ENCODE peak calls at places on chromosomes 7 and 10, in nine cellular contexts. Q is body of pancreas, B is heart left ventricle, I is tibial nerve, S is mammary epithelial cell, F is endothelial cell of umbilical vein, T is pancreas, K is right lobe of liver, Z is psoas muscle. E is an unnamed sample.
A peak's percentile ranks its signal among the peaks of the same experiment; 100 is the strongest.

GRCh38 chr7:150946826-150947750 is 31.0 kb downstream of the KCNH2 start:
- DNase-seq in Q (no peak), B (peak; percentile 31), I (no peak), S (no peak), F (no peak), T (no peak), K (peak; percentile 54), Z (peak; percentile 38), E (no peak)

GRCh38 chr10:59129867-59130266 is 46.6 kb upstream of the PHYHIPL start:
- DNase-seq in Q (no peak), B (no peak), I (no peak), S (no peak), F (no peak), T (no peak), K (no peak), Z (no peak), E (no peak)

GRCh38 chr7:101974365-101974764 is 156.9 kb downstream of the CUX1 start:
- DNase-seq in Q (no peak), B (no peak), I (no peak), S (no peak), F (no peak), T (no peak), K (no peak), Z (no peak), E (no peak)

GRCh38 chr10:38174341-38174740 is 80.2 kb downstream of the ZNF37A start:
- DNase-seq in Q (no peak), B (no peak), I (no peak), S (no peak), F (no peak), T (no peak), K (no peak), Z (no peak), E (no peak)

GRCh38 chr7:85405016-85405415 is 218.2 kb upstream of the SEMA3D start:
- DNase-seq in Q (no peak), B (no peak), I (no peak), S (no peak), F (no peak), T (no peak), K (no peak), Z (no peak), E (no peak)

GRCh38 chr10:3886666-3887251 is 101.8 kb upstream of the KLF6 start:
- DNase-seq in Q (peak; percentile 64), B (peak; percentile 62), I (peak; percentile 49), S (peak; percentile 92), F (peak; percentile 93), T (peak; percentile 52), K (no peak), Z (peak; percentile 57), E (no peak)

GRCh38 chr7:70654979-70655378 is 477.0 kb upstream of the GALNT17 start:
- DNase-seq in Q (no peak), B (peak; percentile 74), I (no peak), S (no peak), F (no peak), T (no peak), K (no peak), Z (no peak), E (no peak)

GRCh38 chr10:17214991-17215781 is 12.9 kb upstream of the VIM start:
- DNase-seq in Q (no peak), B (no peak), I (no peak), S (peak; percentile 48), F (peak; percentile 60), T (no peak), K (no peak), Z (no peak), E (no peak)

GRCh38 chr10:60208676-60209269 is 180.9 kb downstream of the ANK3 start:
- DNase-seq in Q (no peak), B (no peak), I (no peak), S (peak; percentile 21), F (peak; percentile 55), T (no peak), K (no peak), Z (no peak), E (no peak)

GRCh38 chr10:84156768-84157167 is 16.8 kb upstream of the GPR15LG start:
- DNase-seq in Q (no peak), B (no peak), I (no peak), S (no peak), F (no peak), T (no peak), K (no peak), Z (no peak), E (no peak)

GRCh38 chr10:117364121-117364960 is 10.9 kb downstream of the PDZD8 start:
- DNase-seq in Q (no peak), B (no peak), I (no peak), S (no peak), F (peak; percentile 29), T (no peak), K (no peak), Z (no peak), E (no peak)
- H3K36me3 ChIP-seq in Q (no peaks in the 10 kb centered on the region), B (no peaks in the 10 kb centered on the region), I (no peaks in the 10 kb centered on the region), S (no peaks in the 10 kb centered on the region), F (no peaks in the 10 kb centered on the region), T (no peaks in the 10 kb centered on the region), K (no peaks in the 10 kb centered on the region), Z (no peaks in the 10 kb centered on the region), E (no peaks in the 10 kb centered on the region)

GRCh38 chr10:73161662-73162061 is 6.1 kb downstream of the ECD start:
- DNase-seq in Q (no peak), B (no peak), I (no peak), S (no peak), F (no peak), T (no peak), K (no peak), Z (no peak), E (no peak)

GRCh38 chr10:73156054-73156453 is 11.8 kb downstream of the ECD start:
- DNase-seq in Q (no peak), B (no peak), I (no peak), S (no peak), F (no peak), T (no peak), K (no peak), Z (no peak), E (no peak)

GRCh38 chr10:73163096-73163495 is 4.7 kb downstream of the ECD start:
- DNase-seq in Q (no peak), B (no peak), I (no peak), S (no peak), F (no peak), T (no peak), K (no peak), Z (no peak), E (no peak)

GRCh38 chr10:73161079-73161478 is 6.7 kb downstream of the ECD start:
- DNase-seq in Q (no peak), B (no peak), I (no peak), S (no peak), F (no peak), T (no peak), K (no peak), Z (no peak), E (no peak)

GRCh38 chr10:73159038-73159648 is 8.7 kb downstream of the ECD start:
- DNase-seq in Q (peak; percentile 65), B (peak; percentile 36), I (peak; percentile 63), S (peak; percentile 30), F (peak; percentile 65), T (no peak), K (no peak), Z (peak; percentile 63), E (peak; percentile 39)
- TF ChIP-seq CTCF in Q (peak; percentile 48), B (peak; percentile 73), I (peak; percentile 78), S (peak; percentile 70), F (peak; percentile 59), T (peak; percentile 57), K (peak; percentile 80), Z (peak; percentile 77), E (peak; percentile 59)

GRCh38 chr10:45374451-45375052 is 536 bp downstream of the ALOX5 start:
- DNase-seq in Q (no peak), B (peak; percentile 33), I (no peak), S (peak; percentile 29), F (no peak), T (peak; percentile 47), K (no peak), Z (no peak), E (peak; percentile 18)

GRCh38 chr10:45372251-45372951 is 1.6 kb upstream of the ALOX5 start:
- DNase-seq in Q (no peak), B (no peak), I (no peak), S (no peak), F (no peak), T (no peak), K (no peak), Z (no peak), E (no peak)

GRCh38 chr10:45373003-45373782 is 823 bp upstream of the ALOX5 start:
- DNase-seq in Q (no peak), B (no peak), I (no peak), S (no peak), F (no peak), T (peak; percentile 44), K (no peak), Z (no peak), E (peak; percentile 72)

GRCh38 chr10:45375101-45375500 is 1.1 kb downstream of the ALOX5 start:
- DNase-seq in Q (no peak), B (no peak), I (no peak), S (no peak), F (no peak), T (no peak), K (no peak), Z (no peak), E (no peak)

GRCh38 chr10:45373783-45374450 is at the start of gene ALOX5:
- DNase-seq in Q (peak; percentile 87), B (peak; percentile 73), I (no peak), S (no peak), F (no peak), T (peak; percentile 92), K (peak; percentile 86), Z (peak; percentile 74), E (peak; percentile 89)
- H3K4me3 ChIP-seq in Q (peak within 1 kb of the TSS; percentile 18), B (peak within 1 kb of the TSS; percentile 61), I (peak within 1 kb of the TSS; percentile 49), S (no peak within 1 kb of the TSS), F (no peak within 1 kb of the TSS), T (peak within 1 kb of the TSS; percentile 72), K (peak within 1 kb of the TSS; percentile 54), Z (peak within 1 kb of the TSS; percentile 58), E (peak within 1 kb of the TSS; percentile 77)

DNA sequence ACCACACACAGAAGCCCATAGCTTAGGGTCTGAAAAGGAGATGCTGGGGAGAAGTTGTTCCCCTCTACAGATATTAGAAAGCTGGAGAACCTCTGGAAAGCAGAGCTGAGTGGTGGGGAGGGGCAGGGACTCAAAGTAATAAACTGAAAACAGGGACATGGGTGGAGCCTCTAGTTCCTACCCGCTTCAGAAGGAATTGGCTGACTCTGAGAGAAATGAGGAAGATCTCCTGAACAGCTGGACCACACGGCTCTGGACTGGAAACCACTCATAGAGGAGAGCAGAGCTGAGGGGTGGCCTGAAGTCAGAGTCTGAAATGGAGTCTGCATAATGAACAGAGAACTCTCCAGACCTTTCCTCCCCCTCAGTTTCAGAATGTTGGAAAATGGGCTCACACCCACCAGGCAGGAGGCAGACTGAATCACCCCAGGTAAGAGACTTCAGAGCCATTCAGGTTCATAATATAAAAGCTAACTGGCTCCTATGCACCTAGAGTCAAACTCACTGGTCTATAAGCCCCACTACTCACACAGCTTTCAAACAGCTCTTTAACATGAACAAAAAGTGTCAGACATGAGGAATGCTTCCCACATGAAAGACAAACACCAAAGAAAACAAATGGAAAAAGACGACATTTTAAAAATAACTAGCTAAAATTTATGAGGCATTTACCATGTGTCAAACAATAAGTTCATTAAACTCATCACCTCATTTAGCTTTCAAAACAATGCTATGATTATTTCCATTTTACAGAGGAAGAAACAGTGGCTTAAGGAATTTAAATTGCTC is 68.1 kb downstream of the RNF216 start:
- DNase-seq in Q (no peak), B (no peak), I (no peak), S (no peak), F (no peak), T (no peak), K (no peak), Z (no peak), E (no peak)
- H3K36me3 ChIP-seq in Q (peaks cover 19% of the 10 kb centered on the region), B (peaks cover 30% of the 10 kb centered on the region), I (peaks cover 20% of the 10 kb centered on the region), S (peaks cover 20% of the 10 kb centered on the region), F (peaks cover 14% of the 10 kb centered on the region), T (no peaks in the 10 kb centered on the region), K (peaks cover 5% of the 10 kb centered on the region), Z (peaks cover 7% of the 10 kb centered on the region), E (peaks cover 68% of the 10 kb centered on the region)

E was measured in WERI-Rb-1.